ENCODE peak calls at places on chromosome 22, in eight cellular contexts. One of them, this sample, is unnamed.

GRCh38 chr22:19035474-19036228 is 86.6 kb downstream of the DGCR2 start:
- DNase-seq in fibroblast of mammary gland: no peak
- DNase-seq in cardiac fibroblast: no peak
- DNase-seq in GM19239: no peak
- DNase-seq in HCEC 1CT: peak
- DNase-seq in ELR: peak
- DNase-seq in left ventricle myocardium inferior: no peak
- DNase-seq in germinal center: no peak
- DNase-seq in this sample: no peak

GRCh38 chr22:37498289-37498909 is 12.2 kb upstream of the MFNG start:
- DNase-seq in fibroblast of mammary gland: no peak
- DNase-seq in cardiac fibroblast: no peak
- DNase-seq in GM19239: peak
- DNase-seq in HCEC 1CT: no peak
- DNase-seq in ELR: no peak
- DNase-seq in left ventricle myocardium inferior: no peak
- DNase-seq in germinal center: peak
- DNase-seq in this sample: no peak

GRCh38 chr22:19004471-19004870 is 68.4 kb upstream of the PRODH start:
- DNase-seq in fibroblast of mammary gland: no peak
- DNase-seq in cardiac fibroblast: no peak
- DNase-seq in GM19239: no peak
- DNase-seq in HCEC 1CT: no peak
- DNase-seq in ELR: no peak
- DNase-seq in left ventricle myocardium inferior: no peak
- DNase-seq in germinal center: no peak
- DNase-seq in this sample: no peak

GRCh38 chr22:40509401-40510134 is 127.0 kb downstream of the MRTFA start:
- DNase-seq in fibroblast of mammary gland: peak
- DNase-seq in cardiac fibroblast: peak
- DNase-seq in GM19239: no peak
- DNase-seq in HCEC 1CT: peak
- DNase-seq in ELR: peak
- DNase-seq in left ventricle myocardium inferior: peak
- DNase-seq in germinal center: no peak
- DNase-seq in this sample: peak

GRCh38 chr22:25955323-25955722 is 213.3 kb downstream of the MYO18B start:
- DNase-seq in fibroblast of mammary gland: no peak
- DNase-seq in cardiac fibroblast: no peak
- DNase-seq in GM19239: no peak
- DNase-seq in HCEC 1CT: no peak
- DNase-seq in ELR: no peak
- DNase-seq in left ventricle myocardium inferior: no peak
- DNase-seq in germinal center: no peak
- DNase-seq in this sample: no peak

GRCh38 chr22:20033045-20033706 is 12.3 kb downstream of the TANGO2 start:
- DNase-seq in fibroblast of mammary gland: no peak
- DNase-seq in cardiac fibroblast: peak
- DNase-seq in GM19239: no peak
- DNase-seq in HCEC 1CT: no peak
- DNase-seq in ELR: no peak
- DNase-seq in left ventricle myocardium inferior: peak
- DNase-seq in germinal center: no peak
- DNase-seq in this sample: peak

GRCh38 chr22:48842583-48842945 is 985.1 kb downstream of the BRD1 start:
- DNase-seq in fibroblast of mammary gland: no peak
- DNase-seq in cardiac fibroblast: no peak
- DNase-seq in GM19239: no peak
- DNase-seq in HCEC 1CT: no peak
- DNase-seq in ELR: no peak
- DNase-seq in left ventricle myocardium inferior: no peak
- DNase-seq in germinal center: no peak
- DNase-seq in this sample: no peak

GRCh38 chr22:24474221-24474620 is 20.9 kb upstream of the UPB1 start:
- DNase-seq in fibroblast of mammary gland: peak
- DNase-seq in cardiac fibroblast: peak
- DNase-seq in GM19239: no peak
- DNase-seq in HCEC 1CT: peak
- DNase-seq in ELR: peak
- DNase-seq in left ventricle myocardium inferior: no peak
- DNase-seq in germinal center: no peak
- DNase-seq in this sample: no peak

GRCh38 chr22:24805790-24806662 is at the start of gene SGSM1:
- DNase-seq in fibroblast of mammary gland: peak
- DNase-seq in cardiac fibroblast: peak
- DNase-seq in GM19239: peak
- DNase-seq in HCEC 1CT: peak
- DNase-seq in ELR: peak
- DNase-seq in left ventricle myocardium inferior: peak
- DNase-seq in germinal center: peak
- DNase-seq in this sample: peak

GRCh38 chr22:35023692-35024363 is 42.1 kb upstream of the ISX start:
- DNase-seq in fibroblast of mammary gland: peak
- DNase-seq in cardiac fibroblast: peak
- DNase-seq in GM19239: peak
- DNase-seq in HCEC 1CT: no peak
- DNase-seq in ELR: peak
- DNase-seq in left ventricle myocardium inferior: peak
- DNase-seq in germinal center: peak
- DNase-seq in this sample: peak

GRCh38 chr22:30932661-30933060 is 35.9 kb downstream of the MORC2 start:
- DNase-seq in fibroblast of mammary gland: no peak
- DNase-seq in cardiac fibroblast: no peak
- DNase-seq in GM19239: no peak
- DNase-seq in HCEC 1CT: no peak
- DNase-seq in ELR: no peak
- DNase-seq in left ventricle myocardium inferior: no peak
- DNase-seq in germinal center: no peak
- DNase-seq in this sample: no peak

GRCh38 chr22:46929046-46929688 is 166.7 kb downstream of the TBC1D22A start:
- DNase-seq in fibroblast of mammary gland: no peak
- DNase-seq in cardiac fibroblast: no peak
- DNase-seq in GM19239: no peak
- DNase-seq in HCEC 1CT: no peak
- DNase-seq in ELR: no peak
- DNase-seq in left ventricle myocardium inferior: no peak
- DNase-seq in germinal center: no peak
- DNase-seq in this sample: no peak

GRCh38 chr22:46528121-46528610 is 9.3 kb downstream of the CELSR1 start:
- DNase-seq in fibroblast of mammary gland: no peak
- DNase-seq in cardiac fibroblast: peak
- DNase-seq in GM19239: no peak
- DNase-seq in HCEC 1CT: no peak
- DNase-seq in ELR: peak
- DNase-seq in left ventricle myocardium inferior: no peak
- DNase-seq in germinal center: no peak
- DNase-seq in this sample: no peak

GRCh38 chr22:30414525-30415047 is 11.0 kb upstream of the MTFP1 start:
- DNase-seq in fibroblast of mammary gland: no peak
- DNase-seq in cardiac fibroblast: no peak
- DNase-seq in GM19239: no peak
- DNase-seq in HCEC 1CT: no peak
- DNase-seq in ELR: no peak
- DNase-seq in left ventricle myocardium inferior: no peak
- DNase-seq in germinal center: no peak
- DNase-seq in this sample: no peak

GRCh38 chr22:40383905-40384304 is 13.5 kb downstream of the SGSM3 start:
- DNase-seq in fibroblast of mammary gland: peak
- DNase-seq in cardiac fibroblast: peak
- DNase-seq in GM19239: no peak
- DNase-seq in HCEC 1CT: peak
- DNase-seq in ELR: peak
- DNase-seq in left ventricle myocardium inferior: no peak
- DNase-seq in germinal center: no peak
- DNase-seq in this sample: no peak

GRCh38 chr22:48807155-48807554 is 1020.5 kb downstream of the BRD1 start:
- DNase-seq in fibroblast of mammary gland: no peak
- DNase-seq in cardiac fibroblast: no peak
- DNase-seq in GM19239: no peak
- DNase-seq in HCEC 1CT: no peak
- DNase-seq in ELR: no peak
- DNase-seq in left ventricle myocardium inferior: no peak
- DNase-seq in germinal center: no peak
- DNase-seq in this sample: no peak

GRCh38 chr22:37905534-37906363 is at the start of gene MICALL1:
- DNase-seq in fibroblast of mammary gland: peak
- DNase-seq in cardiac fibroblast: peak
- DNase-seq in GM19239: peak
- DNase-seq in HCEC 1CT: peak
- DNase-seq in ELR: peak
- DNase-seq in left ventricle myocardium inferior: peak
- DNase-seq in germinal center: peak
- DNase-seq in this sample: peak

GRCh38 chr22:20571531-20572007 is 64.2 kb downstream of the MED15 start:
- DNase-seq in fibroblast of mammary gland: peak
- DNase-seq in cardiac fibroblast: peak
- DNase-seq in GM19239: peak
- DNase-seq in HCEC 1CT: no peak
- DNase-seq in ELR: peak
- DNase-seq in left ventricle myocardium inferior: peak
- DNase-seq in germinal center: peak
- DNase-seq in this sample: peak

GRCh38 chr22:20424937-20425587 is 12.6 kb downstream of the SCARF2 start:
- DNase-seq in fibroblast of mammary gland: peak
- DNase-seq in cardiac fibroblast: no peak
- DNase-seq in GM19239: no peak
- DNase-seq in HCEC 1CT: no peak
- DNase-seq in ELR: peak
- DNase-seq in left ventricle myocardium inferior: peak
- DNase-seq in germinal center: no peak
- DNase-seq in this sample: peak

GRCh38 chr22:36640106-36640672 is 63.4 kb downstream of the CACNG2 start:
- DNase-seq in fibroblast of mammary gland: no peak
- DNase-seq in cardiac fibroblast: no peak
- DNase-seq in GM19239: no peak
- DNase-seq in HCEC 1CT: no peak
- DNase-seq in ELR: no peak
- DNase-seq in left ventricle myocardium inferior: no peak
- DNase-seq in germinal center: no peak
- DNase-seq in this sample: no peak

GRCh38 chr22:47283616-47284270 is 521.3 kb downstream of the TBC1D22A start:
- DNase-seq in fibroblast of mammary gland: no peak
- DNase-seq in cardiac fibroblast: no peak
- DNase-seq in GM19239: no peak
- DNase-seq in HCEC 1CT: no peak
- DNase-seq in ELR: no peak
- DNase-seq in left ventricle myocardium inferior: no peak
- DNase-seq in germinal center: no peak
- DNase-seq in this sample: peak

This sample was measured in Right ventricle myocardium superior.